ENCODE peak calls at places on chromosomes 1 and 21, in ten cellular contexts. One of them, this sample, is unnamed. For H3K36me3 and H3K9me3, the result is how much of the 10 kb centered on the place peaks cover.

GRCh38 chr1:108591471-108591870 is 31.6 kb downstream of the EEIG2 start:
- DNase-seq in thoracic aorta: no peak
- DNase-seq in neural progenitor cell: no peak
- DNase-seq in MM.1S: no peak
- DNase-seq in endodermal cell: no peak
- DNase-seq in mammary epithelial cell: no peak
- DNase-seq in effector memory CD4-positive, alpha-beta T cell: no peak
- DNase-seq in HCT116: no peak
- DNase-seq in right atrium auricular region: no peak
- DNase-seq in upper lobe of left lung: no peak
- DNase-seq in this sample: no peak

GRCh38 chr1:182392045-182393028 is 747 bp upstream of the GLUL start:
- DNase-seq in thoracic aorta: no peak
- DNase-seq in neural progenitor cell: no peak
- DNase-seq in mammary epithelial cell: peak
- DNase-seq in endodermal cell: no peak
- DNase-seq in right atrium auricular region: peak
- DNase-seq in upper lobe of left lung: peak
- DNase-seq in effector memory CD4-positive, alpha-beta T cell: no peak
- DNase-seq in MM.1S: no peak
- DNase-seq in HCT116: no peak
- DNase-seq in this sample: no peak

GRCh38 chr1:37391181-37391949 is 83.0 kb upstream of the ZC3H12A start:
- DNase-seq in right atrium auricular region: no peak
- DNase-seq in endodermal cell: peak
- DNase-seq in HCT116: no peak
- DNase-seq in MM.1S: no peak
- DNase-seq in effector memory CD4-positive, alpha-beta T cell: no peak
- DNase-seq in mammary epithelial cell: no peak
- DNase-seq in thoracic aorta: no peak
- DNase-seq in neural progenitor cell: peak
- DNase-seq in upper lobe of left lung: no peak
- DNase-seq in this sample: no peak

GRCh38 chr1:244011796-244012195 is 39.3 kb upstream of the ZBTB18 start:
- DNase-seq in upper lobe of left lung: no peak
- DNase-seq in mammary epithelial cell: no peak
- DNase-seq in HCT116: no peak
- DNase-seq in endodermal cell: peak
- DNase-seq in neural progenitor cell: no peak
- DNase-seq in effector memory CD4-positive, alpha-beta T cell: no peak
- DNase-seq in MM.1S: no peak
- DNase-seq in right atrium auricular region: no peak
- DNase-seq in thoracic aorta: no peak
- DNase-seq in this sample: no peak

GRCh38 chr1:103197266-103197665 is 88.9 kb upstream of the COL11A1 start:
- DNase-seq in effector memory CD4-positive, alpha-beta T cell: no peak
- DNase-seq in thoracic aorta: no peak
- DNase-seq in HCT116: no peak
- DNase-seq in right atrium auricular region: no peak
- DNase-seq in neural progenitor cell: no peak
- DNase-seq in upper lobe of left lung: no peak
- DNase-seq in endodermal cell: no peak
- DNase-seq in mammary epithelial cell: no peak
- DNase-seq in MM.1S: no peak
- DNase-seq in this sample: no peak

GRCh38 chr1:26409191-26409751 is 1.3 kb upstream of the LIN28A start:
- DNase-seq in effector memory CD4-positive, alpha-beta T cell: no peak
- DNase-seq in mammary epithelial cell: no peak
- DNase-seq in neural progenitor cell: peak
- DNase-seq in thoracic aorta: no peak
- DNase-seq in HCT116: no peak
- DNase-seq in right atrium auricular region: no peak
- DNase-seq in MM.1S: no peak
- DNase-seq in upper lobe of left lung: no peak
- DNase-seq in endodermal cell: peak
- DNase-seq in this sample: peak

GRCh38 chr1:96721382-96722160 is at the start of gene PTBP2:
- DNase-seq in HCT116: peak
- DNase-seq in right atrium auricular region: peak
- DNase-seq in effector memory CD4-positive, alpha-beta T cell: peak
- DNase-seq in endodermal cell: peak
- DNase-seq in MM.1S: peak
- DNase-seq in neural progenitor cell: peak
- DNase-seq in thoracic aorta: peak
- DNase-seq in mammary epithelial cell: peak
- DNase-seq in upper lobe of left lung: peak
- DNase-seq in this sample: no peak

GRCh38 chr1:98172578-98172977 is 251.7 kb upstream of the DPYD start:
- DNase-seq in effector memory CD4-positive, alpha-beta T cell: no peak
- DNase-seq in thoracic aorta: no peak
- DNase-seq in neural progenitor cell: no peak
- DNase-seq in MM.1S: no peak
- DNase-seq in mammary epithelial cell: no peak
- DNase-seq in upper lobe of left lung: no peak
- DNase-seq in endodermal cell: no peak
- DNase-seq in right atrium auricular region: no peak
- DNase-seq in HCT116: no peak
- DNase-seq in this sample: no peak

GRCh38 chr1:180358649-180359048 is 128.6 kb downstream of the LHX4 start:
- DNase-seq in MM.1S: no peak
- DNase-seq in right atrium auricular region: no peak
- DNase-seq in HCT116: no peak
- DNase-seq in mammary epithelial cell: no peak
- DNase-seq in endodermal cell: no peak
- DNase-seq in upper lobe of left lung: no peak
- DNase-seq in neural progenitor cell: peak
- DNase-seq in effector memory CD4-positive, alpha-beta T cell: no peak
- DNase-seq in thoracic aorta: no peak
- DNase-seq in this sample: no peak

GRCh38 chr1:119341372-119341947 is 27.1 kb upstream of the HAO2 start:
- DNase-seq in effector memory CD4-positive, alpha-beta T cell: no peak
- DNase-seq in neural progenitor cell: no peak
- DNase-seq in upper lobe of left lung: no peak
- DNase-seq in endodermal cell: no peak
- DNase-seq in thoracic aorta: no peak
- DNase-seq in right atrium auricular region: no peak
- DNase-seq in HCT116: no peak
- DNase-seq in MM.1S: no peak
- DNase-seq in mammary epithelial cell: no peak
- DNase-seq in this sample: no peak

DNA sequence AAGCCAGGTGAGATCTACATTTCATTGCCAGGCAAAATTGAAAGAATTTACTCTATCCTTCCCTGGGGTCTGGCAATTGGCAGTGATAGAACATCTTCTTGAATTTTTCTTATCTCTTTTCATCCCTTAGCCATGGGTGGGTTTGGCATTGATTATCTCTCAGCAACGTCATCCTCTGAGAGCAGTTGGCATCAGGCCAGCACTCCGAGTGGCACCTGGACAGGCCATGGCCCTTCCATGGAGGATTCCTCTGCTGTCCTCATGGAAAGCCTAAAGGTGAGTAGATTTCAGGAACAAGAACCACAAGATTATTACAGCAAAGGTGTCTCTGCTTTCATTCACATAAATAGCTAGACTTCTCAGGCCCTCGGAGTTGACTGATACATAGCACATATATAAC is 39.3 kb downstream of the NCF2 start:
- DNase-seq in HCT116: no peak
- DNase-seq in endodermal cell: no peak
- DNase-seq in mammary epithelial cell: no peak
- DNase-seq in upper lobe of left lung: no peak
- DNase-seq in thoracic aorta: no peak
- DNase-seq in effector memory CD4-positive, alpha-beta T cell: no peak
- DNase-seq in neural progenitor cell: no peak
- DNase-seq in MM.1S: no peak
- DNase-seq in right atrium auricular region: no peak
- DNase-seq in this sample: no peak
- H3K36me3 ChIP-seq in HCT116: under half
- H3K36me3 ChIP-seq in endodermal cell: half or more
- H3K36me3 ChIP-seq in mammary epithelial cell: under half
- H3K36me3 ChIP-seq in upper lobe of left lung: half or more
- H3K36me3 ChIP-seq in thoracic aorta: under half
- H3K36me3 ChIP-seq in effector memory CD4-positive, alpha-beta T cell: half or more
- H3K36me3 ChIP-seq in neural progenitor cell: under half
- H3K36me3 ChIP-seq in MM.1S: under half
- H3K36me3 ChIP-seq in right atrium auricular region: half or more
- H3K36me3 ChIP-seq in this sample: under half

GRCh38 chr21:45588086-45588825 is 46.0 kb upstream of the SLC19A1 start:
- DNase-seq in endodermal cell: peak
- DNase-seq in right atrium auricular region: no peak
- DNase-seq in thoracic aorta: no peak
- DNase-seq in mammary epithelial cell: no peak
- DNase-seq in neural progenitor cell: no peak
- DNase-seq in MM.1S: no peak
- DNase-seq in effector memory CD4-positive, alpha-beta T cell: no peak
- DNase-seq in upper lobe of left lung: no peak
- DNase-seq in HCT116: no peak
- DNase-seq in this sample: no peak

GRCh38 chr21:45583831-45584509 is 41.7 kb upstream of the SLC19A1 start:
- DNase-seq in neural progenitor cell: no peak
- DNase-seq in HCT116: no peak
- DNase-seq in effector memory CD4-positive, alpha-beta T cell: no peak
- DNase-seq in right atrium auricular region: no peak
- DNase-seq in thoracic aorta: no peak
- DNase-seq in endodermal cell: peak
- DNase-seq in MM.1S: no peak
- DNase-seq in mammary epithelial cell: no peak
- DNase-seq in upper lobe of left lung: no peak
- DNase-seq in this sample: no peak

GRCh38 chr21:45584786-45585185 is 42.5 kb upstream of the SLC19A1 start:
- DNase-seq in effector memory CD4-positive, alpha-beta T cell: no peak
- DNase-seq in MM.1S: no peak
- DNase-seq in endodermal cell: peak
- DNase-seq in thoracic aorta: no peak
- DNase-seq in upper lobe of left lung: no peak
- DNase-seq in HCT116: no peak
- DNase-seq in right atrium auricular region: no peak
- DNase-seq in mammary epithelial cell: no peak
- DNase-seq in neural progenitor cell: no peak
- DNase-seq in this sample: no peak

GRCh38 chr21:45588861-45589491 is 46.7 kb upstream of the SLC19A1 start:
- DNase-seq in right atrium auricular region: no peak
- DNase-seq in MM.1S: no peak
- DNase-seq in upper lobe of left lung: no peak
- DNase-seq in HCT116: no peak
- DNase-seq in thoracic aorta: no peak
- DNase-seq in effector memory CD4-positive, alpha-beta T cell: no peak
- DNase-seq in neural progenitor cell: no peak
- DNase-seq in endodermal cell: peak
- DNase-seq in mammary epithelial cell: no peak
- DNase-seq in this sample: no peak

DNA sequence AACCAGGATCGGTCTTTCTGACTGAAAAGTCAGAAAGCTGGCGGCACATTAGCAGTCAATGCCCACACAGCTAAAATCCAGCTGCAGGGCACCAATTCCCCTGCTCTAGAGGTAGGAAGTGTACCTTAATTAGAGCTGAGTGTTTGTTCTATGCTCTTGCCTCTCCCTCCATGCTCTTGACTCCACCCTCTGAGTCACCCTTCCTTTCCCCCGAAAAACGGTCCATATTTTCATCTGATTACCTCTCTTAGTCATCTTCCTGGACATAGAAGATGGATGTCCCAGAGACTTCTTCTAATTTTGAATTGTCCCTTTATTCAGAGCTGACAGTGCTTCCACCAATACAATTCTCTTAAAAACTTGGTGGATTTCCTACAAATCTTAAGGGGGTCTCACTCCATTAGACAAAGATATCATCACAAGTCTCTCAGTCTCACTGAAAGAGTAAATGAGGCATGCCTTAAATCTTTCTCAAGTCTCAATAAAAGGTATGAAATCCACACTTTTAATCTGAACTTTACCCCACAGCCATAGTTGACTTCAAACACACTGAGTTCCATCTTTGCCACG is 44.1 kb upstream of the SLC19A1 start:
- DNase-seq in HCT116: no peak
- DNase-seq in effector memory CD4-positive, alpha-beta T cell: no peak
- DNase-seq in right atrium auricular region: no peak
- DNase-seq in upper lobe of left lung: no peak
- DNase-seq in thoracic aorta: no peak
- DNase-seq in endodermal cell: peak
- DNase-seq in MM.1S: no peak
- DNase-seq in neural progenitor cell: no peak
- DNase-seq in mammary epithelial cell: peak
- DNase-seq in this sample: no peak
- H3K9me3 ChIP-seq in HCT116: under half
- H3K9me3 ChIP-seq in effector memory CD4-positive, alpha-beta T cell: under half
- H3K9me3 ChIP-seq in right atrium auricular region: under half
- H3K9me3 ChIP-seq in upper lobe of left lung: under half
- H3K9me3 ChIP-seq in thoracic aorta: under half
- H3K9me3 ChIP-seq in endodermal cell: half or more
- H3K9me3 ChIP-seq in MM.1S: under half
- H3K9me3 ChIP-seq in neural progenitor cell: under half
- H3K9me3 ChIP-seq in mammary epithelial cell: under half
- H3K9me3 ChIP-seq in this sample: under half

GRCh38 chr1:226311376-226311775 is 2.4 kb upstream of the LIN9 start:
- DNase-seq in effector memory CD4-positive, alpha-beta T cell: no peak
- DNase-seq in right atrium auricular region: no peak
- DNase-seq in endodermal cell: no peak
- DNase-seq in thoracic aorta: no peak
- DNase-seq in neural progenitor cell: no peak
- DNase-seq in MM.1S: no peak
- DNase-seq in upper lobe of left lung: no peak
- DNase-seq in mammary epithelial cell: no peak
- DNase-seq in HCT116: no peak
- DNase-seq in this sample: no peak
- H3K36me3 ChIP-seq in effector memory CD4-positive, alpha-beta T cell: under half
- H3K36me3 ChIP-seq in right atrium auricular region: under half
- H3K36me3 ChIP-seq in endodermal cell: under half
- H3K36me3 ChIP-seq in thoracic aorta: under half
- H3K36me3 ChIP-seq in neural progenitor cell: under half
- H3K36me3 ChIP-seq in MM.1S: under half
- H3K36me3 ChIP-seq in upper lobe of left lung: under half
- H3K36me3 ChIP-seq in mammary epithelial cell: under half
- H3K36me3 ChIP-seq in HCT116: under half
- H3K36me3 ChIP-seq in this sample: under half

DNA sequence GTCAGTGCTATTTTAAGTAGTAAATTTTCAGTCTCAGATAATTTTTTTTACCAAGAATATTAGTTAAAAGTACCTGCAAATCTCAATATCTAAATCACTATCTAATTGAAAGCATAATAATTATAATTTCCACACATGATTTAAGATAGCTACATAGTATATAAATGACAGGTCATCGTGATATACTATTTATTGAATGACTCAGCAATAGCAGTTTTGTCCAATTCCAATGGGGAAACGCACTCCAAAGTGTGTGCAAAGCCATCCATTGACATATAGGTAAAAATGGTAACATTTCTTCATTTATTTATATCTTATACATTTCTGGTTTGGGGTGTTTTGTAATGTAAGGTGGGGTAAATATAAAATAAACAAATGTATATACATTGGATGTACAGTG is 19.5 kb downstream of the ADGRL4 start:
- DNase-seq in effector memory CD4-positive, alpha-beta T cell: no peak
- DNase-seq in right atrium auricular region: no peak
- DNase-seq in mammary epithelial cell: no peak
- DNase-seq in HCT116: no peak
- DNase-seq in upper lobe of left lung: no peak
- DNase-seq in neural progenitor cell: no peak
- DNase-seq in endodermal cell: no peak
- DNase-seq in MM.1S: no peak
- DNase-seq in thoracic aorta: no peak
- DNase-seq in this sample: no peak
- H3K9me3 ChIP-seq in effector memory CD4-positive, alpha-beta T cell: under half
- H3K9me3 ChIP-seq in right atrium auricular region: under half
- H3K9me3 ChIP-seq in mammary epithelial cell: under half
- H3K9me3 ChIP-seq in HCT116: under half
- H3K9me3 ChIP-seq in upper lobe of left lung: under half
- H3K9me3 ChIP-seq in neural progenitor cell: under half
- H3K9me3 ChIP-seq in endodermal cell: under half
- H3K9me3 ChIP-seq in MM.1S: under half
- H3K9me3 ChIP-seq in thoracic aorta: under half
- H3K9me3 ChIP-seq in this sample: under half